ENCODE peak calls at places on chromosomes 16 and 17, in nine cellular contexts. L is heart left ventricle; Q is effector memory CD4-positive, alpha-beta T cell; A is A549; D is psoas muscle; R is CD4-positive, CD25-positive, alpha-beta regulatory T cell; G is upper lobe of right lung; E is heart right ventricle; W is adrenal gland. B is an unnamed sample. For H3K9me3, the result is how much of the 10 kb centered on the place peaks cover.

GRCh38 chr17:21452377-21453143 is 76.4 kb downstream of the KCNJ12 start:
- DNase-seq in L (peak), G (peak), D (peak), E (peak), W (peak), R (no peak), Q (no peak), A (no peak), B (peak)

GRCh38 chr16:77949445-77949844 is 72.9 kb upstream of the CLEC3A start:
- DNase-seq in D (no peak), A (no peak), R (no peak), L (no peak), W (no peak), E (peak), G (no peak), Q (no peak), B (no peak)

GRCh38 chr16:17544785-17545184 is 74.0 kb upstream of the XYLT1 start:
- DNase-seq in W (no peak), Q (no peak), E (no peak), A (no peak), R (no peak), D (no peak), G (no peak), L (no peak), B (no peak)

GRCh38 chr16:21235199-21235585 is 1.7 kb downstream of the ANKS4B start:
- DNase-seq in E (no peak), W (no peak), D (no peak), A (no peak), L (no peak), R (no peak), Q (no peak), G (no peak), B (no peak)

GRCh38 chr16:88378401-88378800 is 4.4 kb upstream of the ZNF469 start:
- DNase-seq in A (no peak), R (no peak), G (peak), D (no peak), L (no peak), W (no peak), Q (no peak), E (no peak), B (peak)

GRCh38 chr16:722835-723633 is 2.1 kb downstream of the ANTKMT start:
- DNase-seq in A (no peak), D (no peak), R (no peak), G (no peak), Q (no peak), E (no peak), W (no peak), L (no peak), B (no peak)

GRCh38 chr16:87569601-87570559 is 32.4 kb upstream of the JPH3 start:
- DNase-seq in D (no peak), W (no peak), G (no peak), L (no peak), E (no peak), A (no peak), Q (no peak), R (no peak), B (no peak)

GRCh38 chr16:88982286-88983084 is 5.5 kb upstream of the CBFA2T3 start:
- DNase-seq in G (no peak), R (no peak), Q (no peak), A (no peak), D (no peak), E (no peak), W (no peak), L (no peak), B (peak)

GRCh38 chr17:64648234-64648633 is 13.9 kb downstream of the SMURF2 start:
- DNase-seq in L (no peak), R (no peak), D (no peak), E (no peak), W (no peak), Q (no peak), G (no peak), A (no peak), B (no peak)

GRCh38 chr17:36461330-36462110 is 25.0 kb upstream of the ZNHIT3 start:
- DNase-seq in Q (no peak), R (no peak), E (no peak), L (no peak), A (no peak), W (no peak), G (no peak), D (peak), B (no peak)

GRCh38 chr16:75559564-75560372 is 3.7 kb upstream of the TMEM231 start:
- DNase-seq in D (no peak), Q (no peak), R (no peak), L (peak), E (peak), W (no peak), G (no peak), A (no peak), B (no peak)

GRCh38 chr16:3212567-3212966 is 22.4 kb downstream of the ZNF200 start:
- DNase-seq in D (no peak), R (no peak), A (no peak), L (no peak), E (no peak), Q (no peak), G (no peak), W (no peak), B (no peak)

GRCh38 chr16:3212006-3212405 is 23.0 kb downstream of the ZNF200 start:
- DNase-seq in D (no peak), Q (no peak), L (no peak), E (no peak), G (no peak), R (no peak), A (no peak), W (no peak), B (no peak)

GRCh38 chr16:3202903-3203539 is 15.0 kb downstream of the OR1F1 start:
- DNase-seq in Q (no peak), E (no peak), L (no peak), W (no peak), R (no peak), D (no peak), A (no peak), G (no peak), B (no peak)

DNA sequence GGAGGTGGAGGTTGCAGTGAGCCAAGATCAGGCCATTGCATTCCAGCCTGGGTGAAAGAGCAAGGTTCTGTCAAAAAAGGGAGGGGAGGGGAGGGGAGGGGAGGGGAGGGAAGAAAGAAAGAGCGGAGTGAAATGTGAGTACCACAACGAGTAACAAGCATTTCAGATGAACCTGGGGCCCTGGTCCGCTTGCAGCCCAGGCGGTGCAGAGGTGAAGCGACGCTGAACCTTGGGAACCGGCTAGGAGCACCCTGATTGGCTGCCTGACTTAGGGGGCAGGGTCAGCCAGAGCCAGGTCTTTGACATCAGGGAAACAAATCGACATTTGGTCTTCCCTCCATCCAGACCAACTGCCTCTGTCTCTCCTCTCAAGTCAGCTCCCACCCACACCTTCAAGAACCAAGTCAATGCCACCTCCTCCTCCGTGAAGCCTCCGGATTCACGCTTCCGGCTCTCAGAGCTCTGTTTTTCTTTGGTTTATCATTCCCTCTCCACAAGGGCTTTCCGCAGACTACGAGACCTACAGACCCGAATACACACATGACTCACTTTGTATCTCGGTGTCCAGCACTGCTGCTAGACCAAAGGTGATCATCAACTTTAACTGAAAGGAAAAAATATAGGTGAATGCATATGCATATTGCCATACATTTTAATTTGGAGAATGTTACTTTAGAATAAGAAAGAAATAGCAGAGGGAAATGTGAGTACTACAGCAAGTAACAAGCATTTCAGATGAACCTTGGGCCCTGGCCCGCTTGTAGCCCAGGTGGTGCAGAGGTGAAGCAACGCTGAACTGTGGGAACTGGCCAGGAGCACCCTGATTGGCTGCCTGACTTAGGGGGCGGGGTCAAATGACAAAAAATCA is 19.3 kb downstream of the OR1F1 start:
- DNase-seq in R (no peak), A (no peak), L (no peak), Q (no peak), W (no peak), D (no peak), E (no peak), G (no peak), B (no peak)
- H3K9me3 ChIP-seq in R (under half), A (under half), L (under half), Q (under half), W (under half), D (under half), E (under half), G (under half), B (under half)

GRCh38 chr16:63737633-63738032 is 1384.2 kb downstream of the CDH11 start:
- DNase-seq in E (no peak), A (no peak), R (no peak), D (no peak), Q (no peak), G (no peak), L (no peak), W (no peak), B (no peak)

GRCh38 chr16:63745456-63745855 is 1376.4 kb downstream of the CDH11 start:
- DNase-seq in Q (no peak), E (no peak), L (no peak), W (no peak), G (no peak), A (no peak), D (no peak), R (no peak), B (no peak)

GRCh38 chr16:63744077-63744874 is 1377.6 kb downstream of the CDH11 start:
- DNase-seq in L (peak), Q (no peak), W (no peak), E (no peak), A (no peak), R (no peak), D (peak), G (no peak), B (peak)

DNA sequence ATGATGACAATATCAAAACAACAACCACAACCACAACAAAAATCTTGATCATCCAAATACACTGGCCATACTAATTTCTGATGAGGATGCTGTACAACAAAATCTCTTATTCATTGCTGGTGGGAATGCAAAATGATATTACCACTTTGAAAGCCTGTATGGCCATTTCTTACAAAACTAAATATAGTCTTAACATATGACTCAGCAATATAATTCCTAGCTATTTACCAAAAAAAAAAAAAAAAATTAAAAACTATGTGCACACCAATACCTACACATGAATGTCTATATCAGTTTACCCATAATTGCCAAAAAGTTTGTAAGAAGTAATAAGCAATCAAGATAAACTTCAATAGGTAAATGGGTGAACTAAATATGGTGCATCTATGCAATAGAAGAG is 1379.7 kb downstream of the CDH11 start:
- DNase-seq in E (no peak), D (no peak), G (no peak), L (no peak), Q (no peak), W (no peak), A (no peak), R (no peak), B (no peak)
- H3K9me3 ChIP-seq in E (under half), D (under half), G (under half), L (under half), Q (under half), W (under half), A (under half), R (under half), B (under half)

DNA sequence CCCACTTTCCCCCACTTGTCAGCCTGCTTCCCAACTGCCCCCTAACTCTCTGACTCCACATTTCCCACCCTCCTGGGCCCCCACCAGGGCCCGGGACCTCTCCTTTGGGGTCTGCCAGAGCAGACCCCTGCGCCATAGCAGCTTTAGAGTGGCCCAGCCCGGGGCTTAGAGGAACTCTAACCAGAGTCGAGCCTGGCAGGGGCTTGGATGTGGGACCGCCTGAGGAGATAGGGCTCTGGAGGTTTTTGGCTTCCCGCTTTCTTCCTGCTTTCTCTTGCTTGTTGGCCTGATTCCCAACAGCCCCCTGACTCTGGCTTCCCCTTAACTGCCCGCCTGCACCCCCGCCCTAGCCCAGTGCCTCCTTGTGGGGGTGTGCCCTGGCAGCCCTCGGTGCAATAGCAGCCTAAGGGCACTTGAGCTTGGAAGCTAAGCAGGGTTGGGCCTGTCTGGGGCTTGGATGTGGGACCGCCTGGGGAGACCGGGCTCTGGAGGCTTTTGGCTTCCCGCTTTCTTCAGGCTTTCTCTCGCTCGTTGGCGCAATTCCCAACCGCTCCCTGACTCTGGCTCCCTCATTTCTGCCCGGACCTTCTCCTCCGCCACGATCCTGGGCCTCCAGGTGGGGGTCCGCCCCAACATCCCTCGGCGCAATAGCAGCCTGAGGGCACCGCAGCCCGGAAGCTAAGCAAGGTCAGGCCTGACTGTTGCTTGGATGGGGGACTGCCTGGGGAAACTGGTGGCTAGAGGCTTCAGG is 2292.0 kb downstream of the TP53TG3F start:
- DNase-seq in L (no peak), D (no peak), G (no peak), A (no peak), R (no peak), Q (no peak), W (no peak), E (no peak), B (peak)
- H3K9me3 ChIP-seq in L (under half), D (under half), G (under half), A (under half), R (under half), Q (under half), W (under half), E (under half), B (half or more)

GRCh38 chr16:54991525-54991924 is 60.9 kb downstream of the IRX5 start:
- DNase-seq in W (no peak), E (no peak), L (no peak), Q (no peak), A (no peak), R (no peak), D (no peak), G (no peak), B (no peak)
- H3K9me3 ChIP-seq in W (under half), E (under half), L (under half), Q (under half), A (under half), R (under half), D (under half), G (under half), B (under half)

GRCh38 chr17:77165577-77165976 is 24.8 kb downstream of the SEC14L1 start:
- DNase-seq in L (no peak), D (no peak), G (no peak), Q (no peak), W (no peak), A (no peak), R (no peak), E (no peak), B (no peak)
- H3K9me3 ChIP-seq in L (under half), D (under half), G (under half), Q (under half), W (under half), A (under half), R (under half), E (under half), B (under half)

GRCh38 chr17:22516861-22517636 is 824.7 kb downstream of the KCNJ18 start:
- DNase-seq in A (no peak), D (no peak), Q (no peak), W (no peak), R (no peak), E (no peak), L (no peak), G (no peak), B (peak)
- H3K9me3 ChIP-seq in A (under half), D (under half), Q (under half), W (under half), R (under half), E (under half), L (under half), G (under half), B (under half)

GRCh38 chr16:84667600-84668309 is 19.4 kb downstream of the KLHL36 start:
- DNase-seq in W (no peak), D (no peak), Q (no peak), A (no peak), E (no peak), G (no peak), L (no peak), R (no peak), B (no peak)

GRCh38 chr16:84663433-84664101 is 15.3 kb downstream of the KLHL36 start:
- DNase-seq in D (no peak), R (no peak), A (no peak), L (no peak), Q (no peak), G (no peak), W (no peak), E (no peak), B (no peak)

GRCh38 chr16:84665843-84666242 is 17.5 kb downstream of the KLHL36 start:
- DNase-seq in R (no peak), G (no peak), E (no peak), Q (no peak), A (no peak), D (no peak), L (no peak), W (no peak), B (no peak)

GRCh38 chr16:84662471-84662870 is 14.2 kb downstream of the KLHL36 start:
- DNase-seq in G (no peak), R (no peak), E (no peak), D (no peak), A (no peak), L (no peak), W (no peak), Q (no peak), B (no peak)

GRCh38 chr16:84665359-84665758 is 17.0 kb downstream of the KLHL36 start:
- DNase-seq in R (no peak), W (no peak), E (no peak), Q (no peak), G (no peak), L (no peak), D (no peak), A (no peak), B (no peak)
- H3K9me3 ChIP-seq in R (under half), W (under half), E (under half), Q (under half), G (under half), L (under half), D (under half), A (under half), B (under half)

DNA sequence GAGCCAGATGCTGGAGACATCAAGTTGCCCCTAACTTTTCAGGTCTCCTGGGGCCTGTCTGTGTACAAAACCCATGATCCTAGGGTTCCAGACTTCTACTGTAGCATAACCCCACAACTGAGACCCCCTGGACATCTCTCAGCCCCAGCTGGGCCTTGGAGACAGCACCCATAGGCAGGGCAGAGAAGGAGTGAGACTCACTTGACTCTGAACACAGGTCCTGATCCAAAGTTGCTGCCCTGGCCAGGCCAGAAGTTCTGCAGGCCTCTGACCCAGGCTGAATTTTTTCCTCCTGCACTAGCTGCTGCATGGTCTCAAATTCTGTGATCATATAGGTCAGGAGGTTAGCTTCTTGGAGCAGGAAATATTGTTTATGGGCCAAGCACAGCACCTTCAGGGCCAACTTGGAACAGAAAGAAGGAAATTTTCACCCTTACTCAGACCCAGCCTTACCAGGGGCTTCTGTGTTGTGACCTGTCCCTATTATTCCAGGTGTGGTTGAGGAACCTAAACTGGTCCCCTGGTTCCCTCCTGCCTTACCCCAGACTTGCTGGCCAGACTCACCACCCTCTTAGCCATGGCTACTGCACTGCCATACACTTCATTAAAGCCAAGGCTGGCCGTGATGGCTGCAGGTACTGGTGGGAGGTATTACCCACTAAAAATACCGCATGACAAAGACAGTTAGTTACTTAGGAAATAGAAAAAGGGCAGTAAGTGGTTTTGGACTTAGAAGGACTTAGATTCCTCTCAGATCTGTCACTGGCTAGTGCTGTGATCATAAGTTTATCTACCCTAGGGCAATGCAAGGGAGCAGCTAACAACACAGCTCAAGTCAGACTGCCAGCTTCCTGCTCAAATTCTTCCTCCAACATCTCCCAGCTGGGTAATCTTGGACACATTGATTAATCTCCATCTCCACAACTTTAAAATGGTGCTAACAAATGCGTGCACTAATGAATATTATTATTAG is 2180.1 kb downstream of the TP53TG3F start:
- DNase-seq in D (no peak), W (no peak), A (no peak), G (no peak), L (no peak), Q (no peak), R (no peak), E (no peak), B (no peak)
- H3K9me3 ChIP-seq in D (under half), W (under half), A (under half), G (under half), L (under half), Q (under half), R (under half), E (under half), B (under half)

GRCh38 chr17:263271-263670 is 81.8 kb upstream of the DOC2B start:
- DNase-seq in L (peak), E (no peak), G (no peak), Q (no peak), R (no peak), W (no peak), A (no peak), D (no peak), B (no peak)
- H3K9me3 ChIP-seq in L (under half), E (under half), G (under half), Q (under half), R (under half), W (under half), A (under half), D (under half), B (under half)